ENCODE peak calls at places on chromosomes 1 and 21, in six cellular contexts. T is activated T-cell treated with anti-CD3 and anti-CD28 coated beads, Interleukin-2, amount 50 U/mL, for 72 hours; E is T-helper 1 cell; O is cardiac muscle cell; R is activated CD8-positive, alpha-beta T cell treated with anti-CD3 and anti-CD28 coated beads for 36 hours; Y is mucosa of descending colon. X is an unnamed sample.

GRCh38 chr1:47871799-47872353 is 125.3 kb downstream of the TRABD2B start:
- DNase-seq in T (no peak), E (no peak), O (peak; percentile 25), R (no peak), Y (no peak), X (no peak)

GRCh38 chr1:224245188-224245587 is 62.1 kb downstream of the DEGS1 start:
- DNase-seq in T (no peak), E (no peak), O (peak; percentile 59), R (no peak), Y (peak; percentile 72), X (peak; percentile 60)

GRCh38 chr1:8075511-8076051 is 49.5 kb upstream of the ERRFI1 start:
- DNase-seq in T (no peak), E (no peak), O (no peak), R (no peak), Y (no peak), X (no peak)

GRCh38 chr1:232923739-232924386 is 26.5 kb upstream of the NTPCR start:
- DNase-seq in T (peak; percentile 61), E (no peak), O (no peak), R (peak; percentile 61), Y (no peak), X (no peak)

GRCh38 chr1:53554592-53555305 is 95.5 kb downstream of the DMRTB1 start:
- DNase-seq in T (no peak), E (no peak), O (no peak), R (no peak), Y (peak; percentile 15), X (no peak)

GRCh38 chr1:67227196-67227595 is 60.9 kb downstream of the IL23R start:
- DNase-seq in T (no peak), E (no peak), O (peak; percentile 6), R (no peak), Y (no peak), X (no peak)

GRCh38 chr1:19219451-19219850 is 9.4 kb upstream of the UBR4 start:
- DNase-seq in T (no peak), E (no peak), O (no peak), R (no peak), Y (no peak), X (no peak)

GRCh38 chr21:40688106-40688850 is 158.7 kb downstream of the DSCAM start:
- DNase-seq in T (no peak), E (no peak), O (no peak), R (no peak), Y (no peak), X (no peak)

GRCh38 chr1:39214714-39214997 is 10.2 kb downstream of the MACF1 start:
- DNase-seq in T (no peak), E (no peak), O (no peak), R (no peak), Y (no peak), X (no peak)

GRCh38 chr1:91742848-91743292 is 143.1 kb downstream of the TGFBR3 start:
- DNase-seq in T (peak; percentile 19), E (no peak), O (peak; percentile 59), R (no peak), Y (no peak), X (no peak)

GRCh38 chr1:95146637-95147036 is 29.5 kb downstream of the TLCD4 start:
- DNase-seq in T (no peak), E (no peak), O (no peak), R (no peak), Y (no peak), X (no peak)

GRCh38 chr1:160109686-160110085 is 5.9 kb upstream of the ATP1A2 start:
- DNase-seq in T (no peak), E (no peak), O (no peak), R (no peak), Y (no peak), X (no peak)

GRCh38 chr1:38489844-38490270 is 369.7 kb downstream of the RRAGC start:
- DNase-seq in T (peak; percentile 59), E (no peak), O (peak; percentile 19), R (peak; percentile 73), Y (no peak), X (peak; percentile 48)

GRCh38 chr21:38761531-38761930 is 44.2 kb upstream of the ETS2 start:
- DNase-seq in T (no peak), E (no peak), O (peak; percentile 31), R (no peak), Y (no peak), X (no peak)

GRCh38 chr1:229363723-229364122 is 20.9 kb upstream of the CCSAP start:
- DNase-seq in T (no peak), E (no peak), O (no peak), R (no peak), Y (no peak), X (no peak)